ENCODE peak calls at places on chromosomes 6 and 20, in seven cellular contexts. D is iPS DF 6.9; Z is fibroblast of mammary gland; V is astrocyte of the spinal cord; K is effector memory CD8-positive, alpha-beta T cell; O is GM12891; B is H4. P is an unnamed sample.

GRCh38 chr6:138580801-138581200 is 81.5 kb upstream of the NHSL1 start:
- DNase-seq in O (no peak), D (no peak), V (no peak), K (no peak), Z (no peak), B (no peak), P (no peak)

GRCh38 chr6:16319813-16320532 is 81.6 kb downstream of the GMPR start:
- DNase-seq in O (no peak), D (no peak), B (peak), Z (peak), V (peak), K (peak), P (peak)

GRCh38 chr6:33689879-33690278 is 21.6 kb downstream of the UQCC2 start:
- DNase-seq in D (no peak), V (no peak), B (no peak), O (no peak), K (no peak), Z (no peak), P (no peak)

GRCh38 chr20:22791877-22792525 is 207.6 kb upstream of the FOXA2 start:
- DNase-seq in V (no peak), D (no peak), B (no peak), K (no peak), O (no peak), Z (no peak), P (no peak)

GRCh38 chr6:52126231-52126630 is 38.8 kb upstream of the PKHD1 start:
- DNase-seq in Z (no peak), D (no peak), B (no peak), O (no peak), V (no peak), K (no peak), P (no peak)

GRCh38 chr20:24370249-24370648 is 99.2 kb upstream of the SYNDIG1 start:
- DNase-seq in O (no peak), D (no peak), Z (no peak), B (no peak), V (no peak), K (no peak), P (no peak)

GRCh38 chr6:13671742-13672141 is 39.9 kb downstream of the RANBP9 start:
- DNase-seq in K (no peak), Z (no peak), B (no peak), O (no peak), D (no peak), V (no peak), P (no peak)

GRCh38 chr6:135128268-135128914 is 52.7 kb upstream of the MYB start:
- DNase-seq in K (peak), V (no peak), D (no peak), O (peak), B (no peak), Z (no peak), P (no peak)

GRCh38 chr20:40293740-40294139 is 395.3 kb downstream of the MAFB start:
- DNase-seq in V (no peak), K (no peak), D (no peak), Z (peak), O (no peak), B (no peak), P (peak)

GRCh38 chr6:154202334-154202733 is 154.3 kb downstream of the IPCEF1 start:
- DNase-seq in Z (no peak), O (no peak), D (no peak), B (no peak), V (no peak), K (no peak), P (no peak)

GRCh38 chr6:125868252-125868651 is 77.5 kb downstream of the NCOA7 start:
- DNase-seq in B (no peak), Z (peak), D (no peak), K (no peak), V (no peak), O (no peak), P (no peak)

GRCh38 chr6:37289931-37290330 is 32.0 kb upstream of the TMEM217 start:
- DNase-seq in Z (no peak), B (no peak), D (no peak), V (no peak), K (no peak), O (no peak), P (no peak)

GRCh38 chr6:19336579-19336978 is 500.6 kb upstream of the ID4 start:
- DNase-seq in Z (no peak), O (no peak), K (no peak), B (no peak), D (no peak), V (no peak), P (no peak)

GRCh38 chr6:705047-705446 is 12.1 kb upstream of the EXOC2 start:
- DNase-seq in K (no peak), O (no peak), B (peak), Z (no peak), V (no peak), D (no peak), P (no peak)

GRCh38 chr6:4879724-4880372 is 103.6 kb downstream of the CDYL start:
- DNase-seq in Z (no peak), B (no peak), D (no peak), O (no peak), V (no peak), K (no peak), P (no peak)

GRCh38 chr6:18380165-18380564 is 7.0 kb upstream of the RNF144B start:
- DNase-seq in B (no peak), Z (peak), O (no peak), D (no peak), V (no peak), K (no peak), P (no peak)

GRCh38 chr6:23650676-23651075 is 475.3 kb upstream of the NRSN1 start:
- DNase-seq in K (no peak), V (no peak), B (no peak), Z (no peak), O (no peak), D (no peak), P (no peak)

GRCh38 chr20:611047-611842 is 1.1 kb upstream of the TCF15 start:
- DNase-seq in Z (no peak), O (no peak), B (no peak), D (no peak), V (no peak), K (no peak), P (no peak)

GRCh38 chr6:7813193-7813592 is 87.3 kb downstream of the BMP6 start:
- DNase-seq in D (no peak), Z (no peak), B (no peak), O (no peak), V (no peak), K (no peak), P (no peak)

GRCh38 chr6:157158897-157159296 is 164.4 kb downstream of the TMEM242 start:
- DNase-seq in K (no peak), B (no peak), V (no peak), O (no peak), Z (no peak), D (no peak), P (no peak)

GRCh38 chr6:44158770-44159228 is at the start of gene CAPN11:
- DNase-seq in D (no peak), O (no peak), Z (no peak), K (no peak), V (no peak), B (no peak), P (no peak)

GRCh38 chr6:19454999-19455392 is 382.2 kb upstream of the ID4 start:
- DNase-seq in V (no peak), O (no peak), D (no peak), Z (no peak), K (no peak), B (no peak), P (no peak)

GRCh38 chr20:38065764-38066375 is 32.3 kb downstream of the RPRD1B start:
- DNase-seq in V (no peak), O (no peak), D (no peak), Z (no peak), K (no peak), B (no peak), P (no peak)

GRCh38 chr6:151763938-151764680 is 43.4 kb upstream of the ESR1 start:
- DNase-seq in Z (peak), K (no peak), D (peak), B (peak), V (peak), O (peak), P (peak)

GRCh38 chr20:327946-328563 is 2.7 kb downstream of the SOX12 start:
- DNase-seq in K (no peak), B (no peak), D (no peak), Z (peak), O (no peak), V (no peak), P (no peak)